ENCODE peak calls at places on chromosomes 3 and 15, in four cellular contexts. U, R, D and S are unnamed samples.
A peak's percentile ranks its signal among the peaks of the same experiment; 100 is the strongest.

GRCh38 chr15:29859981-29860745 is 37.9 kb upstream of the TJP1 start:
- DNase-seq in U (no peak), R (peak; percentile 40), D (peak; percentile 73), S (no peak)

GRCh38 chr3:117563063-117563462 is 853.5 kb downstream of the TUSC7 start:
- DNase-seq in U (no peak), R (no peak), D (no peak), S (no peak)

GRCh38 chr15:56659197-56659596 is 74.1 kb downstream of the ZNF280D start:
- DNase-seq in U (no peak), R (no peak), D (no peak), S (no peak)

GRCh38 chr3:32452009-32452408 is 50.6 kb downstream of the CMTM6 start:
- DNase-seq in U (no peak), R (no peak), D (no peak), S (no peak)

GRCh38 chr3:143975549-143976152 is 4.0 kb downstream of the DIPK2A start:
- DNase-seq in U (peak; percentile 80), R (no peak), D (peak; percentile 76), S (peak; percentile 66)

GRCh38 chr3:42662037-42662812 is 8.7 kb downstream of the ZBTB47 start:
- DNase-seq in U (no peak), R (no peak), D (no peak), S (no peak)

GRCh38 chr15:64851503-64851840 is 9.8 kb downstream of the PLEKHO2 start:
- DNase-seq in U (peak; percentile 26), R (no peak), D (peak; percentile 86), S (no peak)

GRCh38 chr15:89321521-89322410 is 12.9 kb downstream of the POLG start:
- DNase-seq in U (no peak), R (no peak), D (no peak), S (no peak)

GRCh38 chr3:12328132-12328915 is 39.5 kb downstream of the PPARG start:
- DNase-seq in U (no peak), R (no peak), D (no peak), S (no peak)

GRCh38 chr3:41188291-41188690 is 11.0 kb upstream of the CTNNB1 start:
- DNase-seq in U (no peak), R (no peak), D (no peak), S (no peak)

GRCh38 chr3:128971421-128971820 is 22.5 kb downstream of the CFAP92 start:
- DNase-seq in U (no peak), R (no peak), D (peak; percentile 50), S (no peak)